ENCODE peak calls at places on chromosomes 6 and 20, in six cellular contexts. N is DMS153; D is stimulated activated CD4-positive, alpha-beta T cell treated with anti-CD3 and anti-CD28 coated beads, Interleukin-4, amount 100 ng/mL, for 24 hours; A is mesendoderm; X is left ventricle myocardium inferior; R is GM18507. B is an unnamed sample.

GRCh38 chr6:36320475-36320874 is 16.2 kb downstream of the BNIP5 start:
- DNase-seq in D (no peak), R (no peak), A (no peak), N (peak), X (no peak), B (no peak)

GRCh38 chr20:57457243-57457761 is 66.1 kb downstream of the RBM38 start:
- DNase-seq in N (no peak), D (no peak), A (no peak), X (no peak), R (no peak), B (no peak)

GRCh38 chr6:117264487-117265424 is 602 bp upstream of the VGLL2 start:
- DNase-seq in D (no peak), X (no peak), N (no peak), R (no peak), A (peak), B (peak)

GRCh38 chr20:36628076-36628475 is 17.9 kb downstream of the SLA2 start:
- DNase-seq in R (no peak), D (no peak), N (no peak), A (no peak), X (no peak), B (no peak)

GRCh38 chr6:4879724-4880372 is 103.6 kb downstream of the CDYL start:
- DNase-seq in D (no peak), X (no peak), R (no peak), A (no peak), N (no peak), B (no peak)

GRCh38 chr20:32562495-32562911 is 22.6 kb downstream of the NOL4L start:
- DNase-seq in A (peak), R (no peak), X (no peak), D (no peak), N (no peak), B (no peak)

GRCh38 chr20:63177785-63178444 is 38.0 kb downstream of the YTHDF1 start:
- DNase-seq in D (no peak), N (no peak), R (no peak), X (no peak), A (no peak), B (no peak)

GRCh38 chr20:64005394-64005793 is 24.5 kb downstream of the PRPF6 start:
- DNase-seq in D (no peak), R (no peak), N (no peak), A (no peak), X (no peak), B (no peak)

GRCh38 chr20:36469973-36470372 is 71.3 kb upstream of the MYL9 start:
- DNase-seq in R (no peak), D (no peak), A (no peak), X (no peak), N (no peak), B (no peak)

GRCh38 chr20:63280929-63281545 is 8.4 kb downstream of the ARFGAP1 start:
- DNase-seq in D (no peak), N (no peak), A (peak), X (no peak), R (no peak), B (no peak)

GRCh38 chr20:50590348-50590664 is 80.1 kb downstream of the PTPN1 start:
- DNase-seq in X (no peak), D (no peak), A (no peak), R (no peak), N (peak), B (no peak)

GRCh38 chr20:46174469-46175126 is 56.5 kb downstream of the CD40 start:
- DNase-seq in X (peak), D (peak), R (peak), A (peak), N (peak), B (no peak)

GRCh38 chr6:99434702-99435530 is 9.8 kb upstream of the PNISR start:
- DNase-seq in R (no peak), N (no peak), X (no peak), D (no peak), A (peak), B (peak)

GRCh38 chr6:169677096-169677495 is 24.7 kb downstream of the WDR27 start:
- DNase-seq in X (no peak), A (no peak), N (no peak), R (no peak), D (no peak), B (no peak)

B was measured in SJSA1.